ENCODE peak calls at places on chromosome 11, in eight cellular contexts. T is fibroblast of lung; N is endodermal cell; K is aorta; C is heart left ventricle; G is CD8-positive, alpha-beta memory T cell; R is adipocyte; L is mammary epithelial cell. D is an unnamed sample. For H3K4me1, the result is how much of the 10 kb centered on the place peaks cover.

GRCh38 chr11:65899356-65900124 is 648 bp downstream of the FOSL1 start:
- DNase-seq in N (peak), R (peak), L (no peak), G (peak), C (peak), T (peak), K (peak), D (peak)

GRCh38 chr11:27239305-27239942 is 123.6 kb downstream of the CCDC34 start:
- DNase-seq in T (peak), K (no peak), L (no peak), C (peak), R (peak), G (no peak), N (no peak), D (no peak)

GRCh38 chr11:10930224-10930960 is 72.5 kb upstream of the ZBED5 start:
- DNase-seq in R (no peak), C (no peak), L (peak), G (no peak), T (peak), K (no peak), N (no peak), D (peak)

GRCh38 chr11:130206141-130206540 is 46.6 kb downstream of the ST14 start:
- DNase-seq in G (no peak), C (no peak), L (no peak), R (no peak), T (no peak), N (no peak), K (no peak), D (peak)

GRCh38 chr11:129257512-129257911 is 65.4 kb upstream of the ARHGAP32 start:
- DNase-seq in N (no peak), L (no peak), C (no peak), R (no peak), K (no peak), T (no peak), G (no peak), D (no peak)

GRCh38 chr11:62593434-62594044 is 2.2 kb upstream of the TUT1 start:
- DNase-seq in G (peak), N (peak), R (peak), T (peak), C (peak), L (peak), K (peak), D (peak)

GRCh38 chr11:128528294-128528693 is 59.1 kb downstream of the ETS1 start:
- DNase-seq in T (no peak), K (no peak), G (no peak), N (no peak), L (no peak), R (no peak), C (no peak), D (no peak)

GRCh38 chr11:78653294-78653909 is 78.7 kb upstream of the NARS2 start:
- DNase-seq in R (peak), G (no peak), K (no peak), T (no peak), C (no peak), L (no peak), N (peak), D (no peak)

GRCh38 chr11:92662580-92662979 is 306.9 kb upstream of the MTNR1B start:
- DNase-seq in L (no peak), K (no peak), C (no peak), N (no peak), G (no peak), R (no peak), T (no peak), D (no peak)

GRCh38 chr11:118620529-118621070 is 13.2 kb downstream of the PHLDB1 start:
- DNase-seq in L (no peak), N (no peak), K (peak), T (peak), G (no peak), C (peak), R (no peak), D (no peak)

GRCh38 chr11:27231519-27231918 is 131.5 kb downstream of the CCDC34 start:
- DNase-seq in N (no peak), G (no peak), L (no peak), C (no peak), T (peak), R (no peak), K (no peak), D (no peak)

GRCh38 chr11:38330578-38330977 is 1732.5 kb upstream of the RAG2 start:
- DNase-seq in T (no peak), G (no peak), C (no peak), L (no peak), N (no peak), K (no peak), R (no peak), D (no peak)
- H3K4me1 ChIP-seq in T (under half), G (under half), C (under half), L (under half), N (under half), K (under half), R (under half), D (under half)

GRCh38 chr11:64849600-64850356 is 5.3 kb upstream of the CDC42BPG start:
- DNase-seq in G (no peak), N (no peak), K (no peak), C (peak), L (no peak), R (no peak), T (no peak), D (peak)
- H3K4me1 ChIP-seq in G (half or more), N (under half), K (under half), C (under half), L (under half), R (under half), T (under half), D (under half)

GRCh38 chr11:109306322-109306721 is 115.7 kb upstream of the C11orf87 start:
- DNase-seq in G (no peak), R (no peak), K (no peak), C (no peak), L (peak), T (peak), N (no peak), D (no peak)
- H3K4me1 ChIP-seq in G (under half), R (under half), K (under half), C (under half), L (under half), T (under half), N (under half), D (under half)

DNA sequence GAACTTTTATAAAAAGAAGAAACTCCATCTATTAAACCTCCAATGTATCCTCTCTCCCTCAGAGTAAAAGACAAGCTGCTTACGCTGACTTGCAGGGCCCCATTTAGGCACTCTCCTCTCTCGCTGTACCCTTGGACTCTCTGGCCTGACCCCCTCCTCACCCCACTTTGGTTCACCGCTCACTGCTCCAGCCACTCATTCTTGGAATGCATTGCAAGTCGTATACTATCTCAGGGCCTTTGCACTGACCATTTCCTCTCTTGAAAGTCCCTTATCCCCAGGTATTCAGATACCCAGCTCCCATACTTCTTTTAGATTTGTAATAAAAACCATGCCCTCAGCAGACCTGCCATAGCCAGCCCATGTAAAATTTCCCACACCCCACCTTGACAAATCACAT is 139.6 kb downstream of the DBX1 start:
- DNase-seq in R (no peak), L (no peak), G (no peak), T (no peak), N (no peak), C (no peak), K (no peak), D (no peak)
- H3K4me1 ChIP-seq in R (under half), L (under half), G (under half), T (under half), N (under half), C (under half), K (under half), D (under half)

GRCh38 chr11:74009675-74010305 is 905 bp upstream of the UCP3 start:
- DNase-seq in K (no peak), N (no peak), C (no peak), R (no peak), T (no peak), L (no peak), G (no peak), D (no peak)
- H3K4me1 ChIP-seq in K (under half), N (under half), C (under half), R (under half), T (under half), L (under half), G (half or more), D (under half)

GRCh38 chr11:119692547-119692834 is 36.5 kb downstream of the NECTIN1 start:
- DNase-seq in R (no peak), N (no peak), G (no peak), T (no peak), C (no peak), L (no peak), K (no peak), D (no peak)

GRCh38 chr11:119694334-119694733 is 34.7 kb downstream of the NECTIN1 start:
- DNase-seq in K (no peak), L (peak), N (no peak), T (peak), G (no peak), R (no peak), C (no peak), D (no peak)

GRCh38 chr11:119691701-119692546 is 37.1 kb downstream of the NECTIN1 start:
- DNase-seq in L (peak), K (no peak), N (no peak), T (no peak), G (no peak), C (no peak), R (no peak), D (no peak)

GRCh38 chr11:119691020-119691666 is 37.9 kb downstream of the NECTIN1 start:
- DNase-seq in N (no peak), L (peak), C (no peak), T (no peak), R (no peak), G (peak), K (no peak), D (no peak)

GRCh38 chr11:119693253-119693815 is 35.7 kb downstream of the NECTIN1 start:
- DNase-seq in L (peak), K (no peak), R (no peak), G (no peak), N (no peak), T (no peak), C (no peak), D (no peak)
- H3K4me1 ChIP-seq in L (half or more), K (under half), R (under half), G (under half), N (under half), T (under half), C (under half), D (under half)

GRCh38 chr11:122141757-122142156 is 25.7 kb upstream of the BLID start:
- DNase-seq in R (no peak), G (no peak), T (no peak), N (no peak), C (no peak), K (no peak), L (no peak), D (no peak)
- H3K4me1 ChIP-seq in R (half or more), G (under half), T (under half), N (under half), C (under half), K (under half), L (half or more), D (half or more)

GRCh38 chr11:117586392-117586791 is 210.6 kb downstream of the DSCAML1 start:
- DNase-seq in L (no peak), K (no peak), G (no peak), R (no peak), C (no peak), T (no peak), N (no peak), D (peak)
- H3K4me1 ChIP-seq in L (under half), K (under half), G (under half), R (under half), C (under half), T (under half), N (under half), D (under half)

GRCh38 chr11:48101044-48101733 is 115.4 kb upstream of the OR4B1 start:
- DNase-seq in C (no peak), G (no peak), T (peak), K (no peak), N (no peak), R (no peak), L (no peak), D (no peak)
- H3K4me1 ChIP-seq in C (under half), G (under half), T (under half), K (under half), N (under half), R (under half), L (under half), D (under half)

GRCh38 chr11:96330511-96330859 is 12.5 kb downstream of the MAML2 start:
- DNase-seq in N (no peak), C (no peak), R (no peak), G (no peak), T (no peak), K (no peak), L (no peak), D (no peak)
- H3K4me1 ChIP-seq in N (under half), C (under half), R (half or more), G (half or more), T (under half), K (under half), L (under half), D (half or more)

D was measured in osteoblast.